ENCODE peak calls at places on chromosome 7, in four cellular contexts. A is K562, C is SK-N-SH, D is WTC11. F is an unnamed sample.

GRCh38 chr7:106767073-106767472 is 98.0 kb upstream of the PIK3CG start:
- DNase-seq in D (no peak), A (no peak), C (no peak), F (no peak)

GRCh38 chr7:158676171-158676840 is 28.3 kb downstream of the NCAPG2 start:
- DNase-seq in A (no peak), D (no peak), C (no peak), F (no peak)

GRCh38 chr7:151014950-151015349 is 9.3 kb downstream of the ATG9B start:
- DNase-seq in C (no peak), A (no peak), D (no peak), F (no peak)

GRCh38 chr7:123738356-123738755 is 10.4 kb downstream of the WASL start:
- DNase-seq in D (no peak), A (no peak), C (no peak), F (peak)

GRCh38 chr7:84455788-84456187 is 261.2 kb upstream of the SEMA3A start:
- DNase-seq in D (no peak), A (no peak), C (no peak), F (no peak)

GRCh38 chr7:55087521-55087961 is 68.7 kb downstream of the EGFR start:
- DNase-seq in C (no peak), D (no peak), A (no peak), F (no peak)

GRCh38 chr7:69762821-69763352 is 164.6 kb downstream of the AUTS2 start:
- DNase-seq in D (no peak), A (no peak), C (no peak), F (no peak)

GRCh38 chr7:27899601-27900000 is 159.6 kb downstream of the TAX1BP1 start:
- DNase-seq in A (no peak), D (no peak), C (no peak), F (no peak)

GRCh38 chr7:105594034-105594433 is 12.7 kb upstream of the EFCAB10 start:
- DNase-seq in D (no peak), A (no peak), C (no peak), F (no peak)

GRCh38 chr7:158005531-158005930 is 582.1 kb downstream of the PTPRN2 start:
- DNase-seq in C (no peak), D (no peak), A (no peak), F (no peak)

GRCh38 chr7:83547526-83547925 is 101.4 kb downstream of the SEMA3E start:
- DNase-seq in A (no peak), D (no peak), C (peak), F (no peak)

GRCh38 chr7:45153238-45153637 is 4.4 kb upstream of the RAMP3 start:
- DNase-seq in C (no peak), A (peak), D (no peak), F (no peak)

GRCh38 chr7:141693082-141693481 is 8.9 kb downstream of the DENND11 start:
- DNase-seq in A (no peak), D (no peak), C (no peak), F (no peak)

GRCh38 chr7:41054960-41055700 is 647.8 kb downstream of the INHBA start:
- DNase-seq in A (no peak), C (no peak), D (no peak), F (no peak)

GRCh38 chr7:2106506-2106905 is 126.2 kb downstream of the MAD1L1 start:
- DNase-seq in D (no peak), C (no peak), A (no peak), F (no peak)

GRCh38 chr7:99693427-99694200 is 13.8 kb upstream of the CYP3A5 start:
- DNase-seq in A (peak), C (no peak), D (peak), F (peak)

GRCh38 chr7:132575336-132575986 is 809 bp downstream of the PLXNA4 start:
- DNase-seq in C (peak), D (peak), A (no peak), F (no peak)

GRCh38 chr7:158815046-158815445 is 14.3 kb downstream of the ESYT2 start:
- DNase-seq in A (no peak), C (no peak), D (no peak), F (no peak)

GRCh38 chr7:50068026-50068425 is 25.0 kb downstream of the ZPBP start:
- DNase-seq in C (no peak), A (no peak), D (no peak), F (peak)

GRCh38 chr7:24981544-24981951 is 1.6 kb upstream of the OSBPL3 start:
- DNase-seq in C (peak), A (no peak), D (peak), F (no peak)

GRCh38 chr7:156984209-156984891 is 26.1 kb downstream of the MNX1 start:
- DNase-seq in A (no peak), C (peak), D (no peak), F (no peak)

GRCh38 chr7:99072126-99072525 is 71.8 kb downstream of the SMURF1 start:
- DNase-seq in C (no peak), D (no peak), A (no peak), F (no peak)

GRCh38 chr7:141649865-141650499 is 52.0 kb downstream of the DENND11 start:
- DNase-seq in C (peak), A (peak), D (peak), F (peak)

GRCh38 chr7:158685727-158686126 is 18.9 kb downstream of the NCAPG2 start:
- DNase-seq in D (no peak), A (no peak), C (no peak), F (no peak)

GRCh38 chr7:132386249-132386681 is 190.0 kb downstream of the PLXNA4 start:
- DNase-seq in A (no peak), D (no peak), C (peak), F (no peak)

GRCh38 chr7:17535776-17536175 is 237.3 kb downstream of the AHR start:
- DNase-seq in A (no peak), D (no peak), C (no peak), F (no peak)

GRCh38 chr7:29859491-29860180 is 53.3 kb downstream of the WIPF3 start:
- DNase-seq in A (no peak), C (no peak), D (no peak), F (no peak)

GRCh38 chr7:50274361-50274760 is 30.2 kb upstream of the IKZF1 start:
- DNase-seq in A (no peak), C (no peak), D (no peak), F (no peak)

GRCh38 chr7:55060085-55060484 is 41.3 kb downstream of the EGFR start:
- DNase-seq in C (no peak), A (no peak), D (no peak), F (no peak)

GRCh38 chr7:65827366-65827765 is 45.5 kb upstream of the VKORC1L1 start:
- DNase-seq in C (no peak), A (no peak), D (no peak), F (no peak)

GRCh38 chr7:47195641-47196040 is 386.3 kb downstream of the TNS3 start:
- DNase-seq in A (peak), D (no peak), C (peak), F (no peak)

GRCh38 chr7:27689045-27689877 is 26.6 kb upstream of the HIBADH start:
- DNase-seq in C (peak), D (peak), A (no peak), F (peak)

GRCh38 chr7:25537678-25538375 is 309.5 kb upstream of the NPVF start:
- DNase-seq in A (no peak), C (no peak), D (no peak), F (no peak)

GRCh38 chr7:117110480-117111315 is 157.4 kb downstream of the ST7 start:
- DNase-seq in C (peak), D (no peak), A (no peak), F (no peak)

GRCh38 chr7:158054611-158055010 is 533.0 kb downstream of the PTPRN2 start:
- DNase-seq in D (no peak), C (no peak), A (no peak), F (no peak)

GRCh38 chr7:73623798-73624668 is at the start of gene MLXIPL:
- DNase-seq in D (peak), C (peak), A (peak), F (peak)

GRCh38 chr7:70595741-70596574 is 536.0 kb upstream of the GALNT17 start:
- DNase-seq in C (peak), A (no peak), D (peak), F (no peak)

GRCh38 chr7:1474736-1475135 is 15.5 kb upstream of the MICALL2 start:
- DNase-seq in A (no peak), D (no peak), C (no peak), F (no peak)

GRCh38 chr7:36103837-36104561 is 49.1 kb upstream of the EEPD1 start:
- DNase-seq in C (no peak), D (no peak), A (no peak), F (no peak)

GRCh38 chr7:157437519-157438061 is 100.8 kb downstream of the DNAJB6 start:
- DNase-seq in D (no peak), C (no peak), A (no peak), F (no peak)

GRCh38 chr7:139884441-139884840 is 55.4 kb downstream of the TBXAS1 start:
- DNase-seq in C (no peak), A (no peak), D (no peak), F (no peak)
- TF ChIP-seq FOXJ3 in C (no peak), A (no peak), D (no peak), F (no peak)

DNA sequence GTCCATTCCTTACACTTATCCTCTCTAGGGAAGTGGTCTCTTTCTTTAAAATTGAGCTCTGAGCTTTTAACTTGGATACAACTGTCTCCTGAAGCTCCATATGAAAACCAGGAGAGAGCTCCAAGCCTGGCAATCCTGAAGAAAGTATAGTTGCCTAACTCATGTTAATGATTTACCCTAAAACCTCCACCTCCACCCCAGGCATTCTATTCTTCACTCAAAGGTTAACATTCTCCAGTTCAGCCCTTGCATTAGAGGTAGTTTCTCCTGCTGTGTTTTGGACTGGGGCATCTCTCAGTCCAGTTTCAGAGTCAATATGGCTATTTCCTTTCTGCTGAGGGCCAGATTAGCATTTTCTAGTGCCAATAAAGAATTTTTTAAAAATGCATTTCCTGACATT is 195.5 kb downstream of the SLC25A13 start:
- DNase-seq in A (no peak), C (no peak), D (no peak), F (peak)
- TF ChIP-seq FOXJ3 in A (no peak), C (no peak), D (no peak), F (no peak)

GRCh38 chr7:81648716-81649115 is 121.1 kb downstream of the HGF start:
- DNase-seq in D (no peak), C (no peak), A (no peak), F (no peak)
- TF ChIP-seq FOXJ3 in D (no peak), C (no peak), A (no peak), F (no peak)

GRCh38 chr7:130895006-130895750 is 161.2 kb upstream of the KLF14 start:
- DNase-seq in C (no peak), D (no peak), A (no peak), F (no peak)

GRCh38 chr7:130896898-130897514 is 163.0 kb upstream of the KLF14 start:
- DNase-seq in D (peak), C (peak), A (peak), F (peak)

GRCh38 chr7:130893441-130893894 is 159.5 kb upstream of the KLF14 start:
- DNase-seq in C (no peak), D (no peak), A (no peak), F (peak)

GRCh38 chr7:130896051-130896881 is 162.3 kb upstream of the KLF14 start:
- DNase-seq in C (no peak), D (no peak), A (peak), F (no peak)

DNA sequence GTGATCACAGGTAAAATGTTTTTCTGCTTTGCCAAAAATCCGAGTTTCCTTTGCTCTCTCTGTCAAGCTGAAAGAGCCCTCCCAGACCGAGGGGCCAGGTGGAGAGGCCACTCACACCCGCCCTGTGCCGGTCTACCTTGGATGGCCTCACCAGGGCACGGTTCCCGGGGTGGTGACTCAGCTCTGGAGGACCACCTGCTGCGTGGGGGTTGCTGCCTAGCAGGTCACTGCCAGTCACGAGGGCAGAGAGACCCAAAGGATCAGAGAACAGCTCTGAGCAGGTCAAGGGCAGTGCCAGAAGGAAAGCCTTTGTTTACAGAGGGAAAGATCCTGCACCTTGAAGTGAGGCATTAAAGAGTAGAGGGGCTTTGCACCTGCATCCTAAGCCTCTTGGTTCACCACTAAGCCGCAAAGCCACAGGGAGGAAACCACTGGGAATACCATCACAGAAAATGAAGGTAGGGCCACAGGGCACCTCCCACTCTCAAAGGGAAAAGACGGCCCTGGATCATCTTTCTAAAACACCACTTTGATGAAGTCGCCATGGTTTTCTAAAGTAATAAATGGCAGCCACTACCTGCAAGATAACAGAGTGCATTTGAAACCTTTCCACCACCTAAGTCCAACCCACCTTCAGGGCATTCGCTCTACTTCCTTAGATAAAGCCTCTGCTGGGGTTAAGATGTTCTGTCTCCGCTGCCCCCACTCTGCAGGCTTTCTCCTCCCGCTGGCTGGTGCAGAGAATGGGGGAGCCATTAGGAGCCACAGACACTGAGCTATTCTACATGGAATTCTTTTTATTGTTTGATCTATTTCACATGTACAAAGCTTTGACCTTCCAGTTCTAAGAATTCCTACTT is 160.4 kb upstream of the KLF14 start:
- DNase-seq in A (peak), D (peak), C (no peak), F (peak)
- TF ChIP-seq FOXJ3 in A (no peak), D (no peak), C (no peak), F (peak)

F was measured in HepG2.